ENCODE peak calls at places on chromosomes 3 and 15, in six cellular contexts. O, V, H, C, D and I are unnamed samples.
A peak's percentile ranks its signal among the peaks of the same experiment; 100 is the strongest.

GRCh38 chr15:70466895-70467529 is 296.3 kb downstream of the UACA start:
- DNase-seq in D (peak; percentile 73), C (peak; percentile 75), O (peak; percentile 68), V (peak; percentile 83), H (peak; percentile 46), I (no peak)

GRCh38 chr15:80835338-80835737 is 56.2 kb downstream of the CEMIP start:
- DNase-seq in C (no peak), O (peak; percentile 30), D (no peak), H (no peak), V (no peak), I (no peak)

GRCh38 chr3:187016639-187017345 is 86.5 kb downstream of the ST6GAL1 start:
- DNase-seq in D (no peak), H (no peak), C (peak; percentile 50), O (no peak), V (peak; percentile 35), I (no peak)

GRCh38 chr3:4853749-4854140 is 125.5 kb upstream of the BHLHE40 start:
- DNase-seq in C (no peak), O (no peak), H (no peak), V (no peak), D (no peak), I (no peak)

GRCh38 chr3:78737988-78738387 is 1029.8 kb downstream of the ROBO1 start:
- DNase-seq in H (peak; percentile 11), C (no peak), O (no peak), V (no peak), D (peak; percentile 97), I (peak; percentile 59)

GRCh38 chr3:152769523-152769922 is 65.4 kb upstream of the P2RY1 start:
- DNase-seq in V (peak; percentile 2), H (no peak), C (no peak), D (no peak), O (no peak), I (no peak)

GRCh38 chr3:137988152-137988551 is 21.8 kb upstream of the CLDN18 start:
- DNase-seq in D (no peak), V (no peak), H (no peak), C (peak; percentile 72), O (no peak), I (no peak)

GRCh38 chr3:22981176-22981575 is 222.0 kb upstream of the UBE2E2 start:
- DNase-seq in V (no peak), D (no peak), O (no peak), C (no peak), H (no peak), I (no peak)

GRCh38 chr3:67018789-67019525 is 20.9 kb downstream of the KBTBD8 start:
- DNase-seq in V (no peak), H (no peak), C (no peak), O (no peak), D (no peak), I (no peak)

GRCh38 chr3:65703026-65703425 is 335.7 kb downstream of the MAGI1 start:
- DNase-seq in C (no peak), H (no peak), O (no peak), V (no peak), D (no peak), I (no peak)

GRCh38 chr15:69869881-69870465 is 227.7 kb downstream of the TLE3 start:
- DNase-seq in V (no peak), D (no peak), C (no peak), H (no peak), O (no peak), I (no peak)

GRCh38 chr15:59741274-59741906 is 52.3 kb upstream of the BNIP2 start:
- DNase-seq in O (peak; percentile 55), V (peak; percentile 38), H (no peak), D (peak; percentile 55), C (peak; percentile 43), I (no peak)

GRCh38 chr15:73630796-73631471 is 2.3 kb downstream of the NPTN start:
- DNase-seq in V (peak; percentile 45), C (peak; percentile 13), H (no peak), O (no peak), D (peak; percentile 48), I (no peak)
- H3K4me3 ChIP-seq in V (peak overlapping the region; percentile 82), C (peak overlapping the region; percentile 82), H (peak overlapping the region; percentile 85), O (peak overlapping the region; percentile 82), D (peak overlapping the region; percentile 75), I (peak overlapping the region; percentile 89)

GRCh38 chr3:50270841-50271240 is 1.9 kb downstream of the SEMA3B start:
- DNase-seq in C (no peak), D (no peak), H (no peak), O (no peak), V (no peak), I (no peak)

GRCh38 chr3:50271314-50272072 is 2.5 kb downstream of the SEMA3B start:
- DNase-seq in H (no peak), V (no peak), C (peak; percentile 48), O (no peak), D (no peak), I (no peak)

GRCh38 chr3:50273689-50274065 is 4.7 kb downstream of the SEMA3B start:
- DNase-seq in C (no peak), O (no peak), H (no peak), V (no peak), D (no peak), I (no peak)

GRCh38 chr3:50274371-50275104 is 4.3 kb upstream of the LSMEM2 start:
- DNase-seq in O (peak; percentile 86), V (peak; percentile 71), D (peak; percentile 60), H (no peak), C (peak; percentile 83), I (no peak)

GRCh38 chr3:50272911-50273688 is 4.2 kb downstream of the SEMA3B start:
- DNase-seq in H (no peak), V (peak; percentile 81), D (peak; percentile 59), C (peak; percentile 90), O (peak; percentile 89), I (no peak)
- TF ChIP-seq EZH2 in H (no peak), V (no peak), D (no peak), C (no peak), O (no peak), I (no peak)

DNA sequence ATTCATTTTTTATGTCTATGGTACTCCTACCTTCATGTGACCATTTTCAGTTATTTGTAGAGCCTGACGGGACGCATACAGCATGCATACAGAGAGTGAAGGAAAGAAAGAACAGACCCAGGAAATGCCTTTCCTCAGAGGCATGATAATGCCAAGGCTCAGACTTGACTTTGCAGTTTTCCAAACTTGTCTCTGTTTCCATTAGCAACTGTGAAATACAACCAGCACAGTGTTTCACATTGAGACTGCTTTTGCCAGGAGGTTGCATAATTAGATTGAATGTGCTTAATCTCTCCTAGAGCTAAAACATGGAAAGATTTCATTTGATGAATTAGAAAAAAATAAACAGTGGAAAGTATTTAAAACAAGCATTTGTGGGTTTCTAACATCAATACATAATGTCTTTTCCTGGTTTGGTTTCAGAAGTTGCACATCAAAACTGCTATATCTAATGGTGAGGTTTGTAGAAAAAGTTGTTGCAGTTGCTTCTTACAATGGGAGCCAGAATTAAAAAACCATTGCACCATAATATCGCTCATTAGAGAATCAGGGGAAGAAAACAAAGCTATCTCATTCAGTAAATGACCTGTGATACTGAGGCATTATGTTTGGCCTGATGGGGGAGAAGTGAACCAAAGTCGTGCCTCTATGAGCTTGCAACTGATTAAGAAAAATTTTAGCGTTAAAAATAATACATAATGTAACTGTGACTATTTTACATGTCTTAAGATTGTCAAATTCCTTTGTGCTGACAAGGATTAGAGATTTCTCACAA is 60.4 kb upstream of the ARHGEF26 start:
- DNase-seq in C (peak; percentile 41), O (no peak), D (peak; percentile 60), V (peak; percentile 83), H (peak; percentile 78), I (peak; percentile 5)
- H3K27ac ChIP-seq in C (peak overlapping the region; percentile 17), O (no peak overlapping the region), D (peak overlapping the region; percentile 14), V (peak overlapping the region; percentile 52), H (peak overlapping the region; percentile 4), I (peak overlapping the region; percentile 39)

GRCh38 chr3:192727032-192727847 is at the start of gene FGF12:
- DNase-seq in D (peak; percentile 81), H (peak; percentile 13), O (peak; percentile 96), V (peak; percentile 8), C (peak; percentile 89), I (peak; percentile 12)
- H3K4me3 ChIP-seq in D (peak within 1 kb of the TSS; percentile 33), H (peak within 1 kb of the TSS; percentile 36), O (peak within 1 kb of the TSS; percentile 48), V (no peak within 1 kb of the TSS), C (no peak within 1 kb of the TSS), I (peak within 1 kb of the TSS; percentile 60)

DNA sequence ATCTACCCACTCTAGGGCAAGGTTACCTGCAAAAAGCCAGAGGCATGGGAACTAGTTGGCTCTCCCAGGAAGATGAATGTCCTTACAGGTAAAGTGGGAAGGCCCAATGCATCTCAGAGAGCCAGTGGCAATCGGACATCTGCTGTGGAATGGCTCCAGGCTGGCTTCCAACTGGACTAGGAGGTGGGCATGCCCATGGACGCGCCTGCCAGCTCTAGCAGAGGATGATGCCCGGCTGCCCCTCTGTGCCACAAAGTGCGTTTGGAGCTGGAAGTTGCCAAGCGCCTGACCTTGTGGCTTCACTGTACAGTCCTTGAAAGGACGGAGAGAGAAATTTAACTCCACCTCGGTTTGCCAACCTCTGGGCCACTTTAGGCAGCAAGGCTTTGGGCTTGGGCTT is 84.4 kb downstream of the NR2F2 start:
- DNase-seq in O (no peak), V (no peak), H (no peak), C (no peak), D (no peak), I (no peak)
- TF ChIP-seq EZH2 in O (no peak), V (no peak), H (no peak), C (no peak), D (no peak), I (no peak)

DNA sequence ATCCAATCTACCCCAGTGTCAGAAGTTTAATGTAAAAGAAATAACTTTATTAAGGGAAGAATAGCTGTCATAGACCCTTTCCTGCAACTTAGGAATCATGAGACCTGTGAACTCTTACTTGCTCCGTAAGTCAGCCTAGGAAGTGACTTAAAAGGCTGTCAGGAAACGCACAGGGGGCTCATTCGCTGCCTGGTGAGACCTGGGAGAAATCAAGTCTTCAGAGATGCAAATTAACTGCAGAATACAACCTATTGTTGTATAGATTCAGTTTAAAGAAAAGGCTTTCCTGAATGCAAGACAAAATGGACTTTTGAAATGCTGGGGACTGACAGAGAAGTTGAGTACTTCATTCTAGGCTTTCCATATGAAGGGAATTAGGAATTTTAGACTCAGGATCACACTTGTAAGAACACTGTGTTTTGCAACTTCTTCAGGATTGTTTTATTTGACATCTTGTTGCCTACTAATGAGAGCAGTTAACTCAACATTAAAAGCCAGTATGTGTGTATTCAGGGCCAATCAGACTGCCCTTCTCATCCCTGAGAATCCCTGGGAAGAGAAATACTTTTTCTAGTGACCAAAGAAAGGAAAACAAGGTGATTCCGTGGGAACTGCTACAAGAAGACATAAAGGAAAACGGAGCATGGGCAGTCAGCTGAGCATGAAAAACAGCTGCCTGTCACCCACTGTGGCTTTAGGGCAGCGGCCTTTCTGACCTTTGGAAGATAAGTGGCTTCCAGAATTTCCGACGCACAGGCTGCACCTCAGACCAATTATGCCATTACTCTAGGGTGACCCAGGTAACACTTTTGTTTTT is 18.5 kb upstream of the DPPA4 start:
- DNase-seq in H (no peak), C (no peak), D (no peak), V (no peak), O (peak; percentile 78), I (no peak)
- H3K27ac ChIP-seq in H (no peak overlapping the region), C (no peak overlapping the region), D (no peak overlapping the region), V (no peak overlapping the region), O (peak overlapping the region; percentile 98), I (no peak overlapping the region)

DNA sequence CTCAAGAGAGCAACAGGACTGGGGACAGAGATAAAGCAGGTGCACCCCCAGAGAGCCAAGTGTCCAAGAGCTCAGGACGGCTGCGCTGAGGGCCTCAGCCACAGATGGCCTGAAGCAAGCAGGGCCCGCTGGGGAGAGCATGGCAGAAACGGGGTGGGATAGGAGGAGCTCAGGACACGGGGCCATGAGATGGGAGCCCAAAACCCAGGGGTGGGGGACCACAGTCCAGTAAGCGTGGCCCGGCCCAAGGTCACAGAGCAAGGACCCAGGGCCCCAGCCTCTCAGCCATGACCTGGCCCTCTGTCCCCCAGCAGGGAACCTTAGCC is 9.5 kb downstream of the DUSP7 start:
- DNase-seq in O (no peak), D (no peak), C (no peak), V (no peak), H (no peak), I (no peak)
- H3K4me3 ChIP-seq in O (no peak overlapping the region), D (no peak overlapping the region), C (no peak overlapping the region), V (peak overlapping the region; percentile 51), H (peak overlapping the region; percentile 31), I (peak overlapping the region; percentile 22)